ENCODE peak calls at places on chromosomes 6 and 20, in seven cellular contexts. U, V, P, J, X, T and E are unnamed samples.

GRCh38 chr6:9208956-9209355 is 773.6 kb upstream of the SLC35B3 start:
- DNase-seq in J (no peak), X (no peak), U (no peak), V (no peak), P (no peak), T (no peak), E (no peak)

GRCh38 chr6:143100429-143100828 is 39.7 kb downstream of the AIG1 start:
- DNase-seq in T (no peak), V (no peak), J (no peak), U (no peak), X (no peak), P (no peak), E (no peak)

GRCh38 chr20:22348010-22348409 is 236.4 kb downstream of the FOXA2 start:
- DNase-seq in P (no peak), J (no peak), T (no peak), U (no peak), V (no peak), X (no peak), E (no peak)

GRCh38 chr6:7568021-7568420 is 22.0 kb upstream of the SNRNP48 start:
- DNase-seq in V (no peak), J (no peak), X (no peak), U (no peak), T (no peak), P (no peak), E (no peak)

GRCh38 chr6:18506387-18507017 is 119.4 kb downstream of the RNF144B start:
- DNase-seq in T (no peak), U (no peak), J (no peak), V (no peak), P (no peak), X (no peak), E (peak)

GRCh38 chr20:11140359-11140758 is 466.6 kb upstream of the JAG1 start:
- DNase-seq in J (no peak), U (no peak), T (no peak), P (no peak), X (no peak), V (peak), E (no peak)

GRCh38 chr6:147078602-147079001 is 125.6 kb upstream of the STXBP5 start:
- DNase-seq in X (no peak), T (no peak), P (no peak), V (no peak), U (no peak), J (no peak), E (no peak)

GRCh38 chr6:87763901-87764300 is 61.9 kb upstream of the AKIRIN2 start:
- DNase-seq in J (no peak), U (no peak), V (no peak), X (no peak), P (no peak), T (no peak), E (no peak)

GRCh38 chr20:34526466-34526865 is 10.2 kb downstream of the DYNLRB1 start:
- DNase-seq in X (no peak), J (no peak), V (no peak), P (no peak), T (no peak), U (no peak), E (no peak)

GRCh38 chr6:109002100-109002697 is 92.4 kb downstream of the SESN1 start:
- DNase-seq in P (no peak), T (no peak), X (no peak), V (no peak), U (no peak), J (no peak), E (no peak)

GRCh38 chr6:37103169-37104039 is 66.5 kb upstream of the PIM1 start:
- DNase-seq in U (peak), P (peak), X (peak), V (peak), J (peak), T (peak), E (peak)

GRCh38 chr20:20225325-20225724 is 142.6 kb upstream of the INSM1 start:
- DNase-seq in J (no peak), T (peak), P (peak), U (no peak), V (peak), X (no peak), E (peak)

GRCh38 chr6:31945507-31946369 is at the start of gene CFB:
- DNase-seq in T (peak), X (no peak), P (no peak), J (peak), V (no peak), U (peak), E (no peak)

GRCh38 chr6:98636941-98637340 is 197.4 kb upstream of the POU3F2 start:
- DNase-seq in J (no peak), T (no peak), U (no peak), X (no peak), V (no peak), P (peak), E (no peak)

GRCh38 chr20:54822407-54822806 is 347.0 kb downstream of the DOK5 start:
- DNase-seq in U (no peak), P (no peak), T (no peak), J (no peak), X (no peak), V (no peak), E (no peak)

GRCh38 chr20:38125157-38126056 is 39.7 kb downstream of the TGM2 start:
- DNase-seq in V (peak), U (peak), X (no peak), T (peak), J (peak), P (peak), E (peak)

GRCh38 chr20:61437280-61438206 is 185.5 kb downstream of the CDH4 start:
- DNase-seq in U (no peak), X (no peak), J (no peak), T (peak), P (no peak), V (no peak), E (no peak)